ENCODE peak calls at places on chromosomes 13 and 19, in eight cellular contexts. One of them, this sample, is unnamed. For H3K4me1, the result is how much of the 10 kb centered on the place peaks cover.

GRCh38 chr13:107669356-107669755 is 546.0 kb downstream of the LIG4 start:
- DNase-seq in mucosa of descending colon: no peak
- DNase-seq in fibroblast of lung: peak
- DNase-seq in hepatocyte: no peak
- DNase-seq in right lobe of liver: no peak
- DNase-seq in testis: no peak
- DNase-seq in H9: no peak
- DNase-seq in tibial artery: no peak
- DNase-seq in this sample: no peak

GRCh38 chr13:31587696-31588266 is 151.5 kb upstream of the RXFP2 start:
- DNase-seq in testis: no peak
- DNase-seq in mucosa of descending colon: no peak
- DNase-seq in fibroblast of lung: peak
- DNase-seq in hepatocyte: peak
- DNase-seq in tibial artery: no peak
- DNase-seq in H9: no peak
- DNase-seq in right lobe of liver: no peak
- DNase-seq in this sample: no peak

GRCh38 chr19:4539697-4540581 is at the start of gene LRG1:
- DNase-seq in right lobe of liver: peak
- DNase-seq in hepatocyte: peak
- DNase-seq in mucosa of descending colon: peak
- DNase-seq in H9: no peak
- DNase-seq in fibroblast of lung: no peak
- DNase-seq in tibial artery: no peak
- DNase-seq in testis: no peak
- DNase-seq in this sample: peak

GRCh38 chr19:5154129-5154798 is 185.4 kb downstream of the KDM4B start:
- DNase-seq in fibroblast of lung: no peak
- DNase-seq in hepatocyte: peak
- DNase-seq in mucosa of descending colon: peak
- DNase-seq in H9: peak
- DNase-seq in right lobe of liver: peak
- DNase-seq in testis: no peak
- DNase-seq in tibial artery: peak
- DNase-seq in this sample: no peak

GRCh38 chr19:2523630-2524311 is 47.8 kb downstream of the GADD45B start:
- DNase-seq in right lobe of liver: no peak
- DNase-seq in mucosa of descending colon: no peak
- DNase-seq in hepatocyte: no peak
- DNase-seq in fibroblast of lung: peak
- DNase-seq in tibial artery: peak
- DNase-seq in testis: no peak
- DNase-seq in H9: no peak
- DNase-seq in this sample: no peak

GRCh38 chr13:106906431-106906996 is 338.6 kb upstream of the ARGLU1 start:
- DNase-seq in tibial artery: no peak
- DNase-seq in mucosa of descending colon: no peak
- DNase-seq in hepatocyte: no peak
- DNase-seq in testis: no peak
- DNase-seq in H9: no peak
- DNase-seq in fibroblast of lung: no peak
- DNase-seq in right lobe of liver: no peak
- DNase-seq in this sample: no peak

GRCh38 chr19:16771618-16772017 is 52.0 kb downstream of the NWD1 start:
- DNase-seq in mucosa of descending colon: peak
- DNase-seq in H9: peak
- DNase-seq in testis: peak
- DNase-seq in fibroblast of lung: peak
- DNase-seq in tibial artery: peak
- DNase-seq in hepatocyte: peak
- DNase-seq in right lobe of liver: no peak
- DNase-seq in this sample: peak

GRCh38 chr19:11019824-11020223 is 59.0 kb downstream of the SMARCA4 start:
- DNase-seq in hepatocyte: no peak
- DNase-seq in H9: no peak
- DNase-seq in mucosa of descending colon: no peak
- DNase-seq in tibial artery: peak
- DNase-seq in right lobe of liver: no peak
- DNase-seq in testis: peak
- DNase-seq in fibroblast of lung: peak
- DNase-seq in this sample: no peak

GRCh38 chr19:55912916-55913315 is 19.2 kb downstream of the NLRP13 start:
- DNase-seq in mucosa of descending colon: no peak
- DNase-seq in testis: no peak
- DNase-seq in H9: no peak
- DNase-seq in fibroblast of lung: no peak
- DNase-seq in tibial artery: no peak
- DNase-seq in right lobe of liver: no peak
- DNase-seq in hepatocyte: no peak
- DNase-seq in this sample: no peak

GRCh38 chr13:61706899-61707298 is 291.2 kb upstream of the PCDH20 start:
- DNase-seq in mucosa of descending colon: no peak
- DNase-seq in right lobe of liver: no peak
- DNase-seq in tibial artery: no peak
- DNase-seq in testis: no peak
- DNase-seq in H9: no peak
- DNase-seq in hepatocyte: no peak
- DNase-seq in fibroblast of lung: no peak
- DNase-seq in this sample: no peak

GRCh38 chr19:55089279-55089944 is 13.7 kb downstream of the EPS8L1 start:
- DNase-seq in testis: no peak
- DNase-seq in tibial artery: no peak
- DNase-seq in mucosa of descending colon: no peak
- DNase-seq in fibroblast of lung: no peak
- DNase-seq in H9: no peak
- DNase-seq in right lobe of liver: no peak
- DNase-seq in hepatocyte: no peak
- DNase-seq in this sample: no peak

GRCh38 chr13:97574926-97575325 is 141.0 kb downstream of the RAP2A start:
- DNase-seq in mucosa of descending colon: peak
- DNase-seq in tibial artery: no peak
- DNase-seq in H9: peak
- DNase-seq in testis: peak
- DNase-seq in fibroblast of lung: peak
- DNase-seq in hepatocyte: peak
- DNase-seq in right lobe of liver: no peak
- DNase-seq in this sample: no peak

GRCh38 chr19:44718441-44719261 is 19.7 kb downstream of the CEACAM16 start:
- DNase-seq in tibial artery: peak
- DNase-seq in testis: peak
- DNase-seq in fibroblast of lung: peak
- DNase-seq in H9: peak
- DNase-seq in right lobe of liver: peak
- DNase-seq in mucosa of descending colon: peak
- DNase-seq in hepatocyte: peak
- DNase-seq in this sample: peak

GRCh38 chr13:51778407-51778806 is 25.6 kb downstream of the DHRS12 start:
- DNase-seq in hepatocyte: no peak
- DNase-seq in fibroblast of lung: no peak
- DNase-seq in testis: no peak
- DNase-seq in tibial artery: no peak
- DNase-seq in right lobe of liver: no peak
- DNase-seq in H9: no peak
- DNase-seq in mucosa of descending colon: no peak
- DNase-seq in this sample: no peak

GRCh38 chr19:2321565-2322283 is 6.7 kb downstream of the LSM7 start:
- DNase-seq in testis: no peak
- DNase-seq in mucosa of descending colon: no peak
- DNase-seq in hepatocyte: no peak
- DNase-seq in tibial artery: no peak
- DNase-seq in H9: no peak
- DNase-seq in right lobe of liver: no peak
- DNase-seq in fibroblast of lung: no peak
- DNase-seq in this sample: no peak

GRCh38 chr13:35784286-35784951 is 307.9 kb upstream of the MAB21L1 start:
- DNase-seq in fibroblast of lung: no peak
- DNase-seq in right lobe of liver: no peak
- DNase-seq in testis: no peak
- DNase-seq in H9: no peak
- DNase-seq in mucosa of descending colon: no peak
- DNase-seq in tibial artery: no peak
- DNase-seq in hepatocyte: no peak
- DNase-seq in this sample: no peak

DNA sequence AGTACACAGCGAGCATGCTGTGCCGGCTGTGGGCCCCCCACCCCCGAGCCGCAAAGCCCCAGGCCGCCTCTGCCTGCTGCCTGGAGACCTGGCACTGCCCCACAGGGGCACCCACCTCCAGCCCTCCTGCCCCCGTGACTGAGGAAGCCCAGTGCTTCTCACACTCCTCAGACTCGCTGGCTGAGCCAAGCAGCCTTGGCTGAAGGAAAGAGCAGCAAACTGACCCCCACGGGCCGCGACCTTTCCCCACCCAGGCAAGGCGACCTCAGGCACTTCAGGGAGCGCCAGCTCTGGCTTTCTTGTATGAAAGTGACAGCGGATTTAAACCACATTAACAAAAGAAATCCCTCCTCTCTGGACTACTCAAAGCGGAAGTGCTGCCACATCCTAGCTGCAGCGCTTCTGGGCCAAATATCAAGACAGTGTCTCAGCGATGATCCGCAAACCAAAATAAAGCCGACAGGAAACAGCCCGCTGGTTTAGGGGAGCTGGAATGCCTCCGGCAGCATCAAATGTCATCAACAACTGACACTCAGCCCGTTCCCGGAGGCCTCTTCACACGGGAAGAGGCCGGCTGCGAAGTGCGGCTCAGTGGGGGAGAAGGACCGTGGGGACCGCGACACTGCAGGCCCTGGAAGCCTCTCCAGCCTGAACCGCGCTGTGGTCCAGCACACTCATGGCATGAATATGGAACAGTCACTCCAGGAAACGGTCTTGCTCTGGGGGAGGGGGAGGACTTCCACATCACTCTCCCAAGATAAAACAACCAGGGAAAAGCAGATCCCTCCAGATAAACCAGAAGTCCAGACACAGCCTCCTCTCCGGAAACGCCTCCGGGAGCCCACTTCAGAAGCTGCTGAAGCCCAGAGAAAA is 1.5 kb downstream of the RASA3 start:
- DNase-seq in right lobe of liver: no peak
- DNase-seq in fibroblast of lung: peak
- DNase-seq in H9: peak
- DNase-seq in mucosa of descending colon: no peak
- DNase-seq in tibial artery: peak
- DNase-seq in testis: no peak
- DNase-seq in hepatocyte: peak
- DNase-seq in this sample: peak
- H3K4me1 ChIP-seq in right lobe of liver: under half
- H3K4me1 ChIP-seq in fibroblast of lung: under half
- H3K4me1 ChIP-seq in H9: under half
- H3K4me1 ChIP-seq in mucosa of descending colon: under half
- H3K4me1 ChIP-seq in tibial artery: under half
- H3K4me1 ChIP-seq in testis: under half
- H3K4me1 ChIP-seq in hepatocyte: under half
- H3K4me1 ChIP-seq in this sample: half or more

GRCh38 chr19:6431891-6432290 is 1.7 kb downstream of the SLC25A41 start:
- DNase-seq in right lobe of liver: no peak
- DNase-seq in tibial artery: no peak
- DNase-seq in H9: no peak
- DNase-seq in fibroblast of lung: no peak
- DNase-seq in testis: no peak
- DNase-seq in hepatocyte: no peak
- DNase-seq in mucosa of descending colon: no peak
- DNase-seq in this sample: no peak

GRCh38 chr19:6429419-6430221 is 3.9 kb downstream of the SLC25A41 start:
- DNase-seq in H9: no peak
- DNase-seq in testis: no peak
- DNase-seq in hepatocyte: no peak
- DNase-seq in right lobe of liver: no peak
- DNase-seq in tibial artery: no peak
- DNase-seq in fibroblast of lung: no peak
- DNase-seq in mucosa of descending colon: no peak
- DNase-seq in this sample: no peak

GRCh38 chr19:6433663-6434062 is at the start of gene SLC25A41:
- DNase-seq in hepatocyte: no peak
- DNase-seq in fibroblast of lung: no peak
- DNase-seq in mucosa of descending colon: no peak
- DNase-seq in H9: no peak
- DNase-seq in testis: no peak
- DNase-seq in tibial artery: no peak
- DNase-seq in right lobe of liver: no peak
- DNase-seq in this sample: no peak

DNA sequence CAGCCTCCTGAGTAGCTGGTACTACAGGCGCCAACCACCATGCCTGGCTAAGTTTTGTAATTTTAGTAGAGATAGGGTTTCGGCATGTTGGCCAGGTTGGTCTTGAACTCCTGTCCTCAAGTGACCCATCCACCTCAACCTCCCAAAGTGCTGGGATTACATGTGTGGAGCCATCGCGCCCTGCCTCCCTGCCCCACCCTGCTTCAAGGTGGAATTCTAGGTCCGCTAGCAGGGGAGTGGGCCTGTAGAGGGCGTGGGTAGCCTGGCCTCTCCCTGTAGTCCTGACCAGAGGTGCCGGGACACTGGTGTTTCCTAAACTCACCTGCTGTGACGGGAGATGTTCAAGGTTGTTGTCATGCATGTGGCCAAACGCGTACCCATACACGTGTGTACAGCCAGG is 398 bp downstream of the SLC25A41 start:
- DNase-seq in H9: no peak
- DNase-seq in testis: no peak
- DNase-seq in fibroblast of lung: no peak
- DNase-seq in tibial artery: no peak
- DNase-seq in mucosa of descending colon: no peak
- DNase-seq in hepatocyte: no peak
- DNase-seq in right lobe of liver: no peak
- DNase-seq in this sample: no peak
- TF ChIP-seq CTCF in H9: peak
- TF ChIP-seq CTCF in testis: no peak
- TF ChIP-seq CTCF in fibroblast of lung: no peak
- TF ChIP-seq CTCF in tibial artery: no peak
- TF ChIP-seq CTCF in mucosa of descending colon: no peak
- TF ChIP-seq CTCF in hepatocyte: no peak
- TF ChIP-seq CTCF in right lobe of liver: no peak
- TF ChIP-seq CTCF in this sample: no peak

DNA sequence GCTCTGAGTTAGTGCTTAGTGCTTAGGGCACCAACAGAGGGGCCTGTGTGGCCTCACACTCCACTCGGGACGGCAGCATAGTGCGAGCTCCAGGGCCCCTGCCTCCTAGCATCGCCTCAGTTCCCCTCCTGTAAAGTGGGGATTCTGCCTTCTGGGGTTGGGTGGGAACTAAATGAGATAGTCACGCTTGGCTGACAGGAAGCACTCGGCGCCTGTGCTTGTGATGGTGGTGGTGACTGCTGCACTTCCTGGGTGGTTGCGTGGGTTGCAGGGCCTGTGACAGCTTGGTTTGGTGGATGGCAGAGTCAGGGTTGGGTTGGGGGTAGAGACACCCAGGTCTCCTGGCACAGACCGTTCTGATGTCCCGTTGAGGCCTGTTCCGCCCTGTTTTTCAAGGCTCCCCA is 7.7 kb downstream of the PLEKHF1 start:
- DNase-seq in tibial artery: peak
- DNase-seq in mucosa of descending colon: peak
- DNase-seq in testis: no peak
- DNase-seq in right lobe of liver: no peak
- DNase-seq in H9: no peak
- DNase-seq in fibroblast of lung: no peak
- DNase-seq in hepatocyte: no peak
- DNase-seq in this sample: no peak
- H3K4me1 ChIP-seq in tibial artery: under half
- H3K4me1 ChIP-seq in mucosa of descending colon: under half
- H3K4me1 ChIP-seq in testis: under half
- H3K4me1 ChIP-seq in right lobe of liver: under half
- H3K4me1 ChIP-seq in H9: under half
- H3K4me1 ChIP-seq in fibroblast of lung: under half
- H3K4me1 ChIP-seq in hepatocyte: under half
- H3K4me1 ChIP-seq in this sample: half or more

GRCh38 chr13:39602277-39602613 is 748 bp downstream of the LHFPL6 start:
- DNase-seq in H9: no peak
- DNase-seq in hepatocyte: no peak
- DNase-seq in testis: no peak
- DNase-seq in mucosa of descending colon: no peak
- DNase-seq in fibroblast of lung: no peak
- DNase-seq in right lobe of liver: no peak
- DNase-seq in tibial artery: no peak
- DNase-seq in this sample: no peak
- TF ChIP-seq CTCF in H9: no peak
- TF ChIP-seq CTCF in hepatocyte: no peak
- TF ChIP-seq CTCF in testis: no peak
- TF ChIP-seq CTCF in mucosa of descending colon: no peak
- TF ChIP-seq CTCF in fibroblast of lung: no peak
- TF ChIP-seq CTCF in right lobe of liver: no peak
- TF ChIP-seq CTCF in tibial artery: no peak
- TF ChIP-seq CTCF in this sample: no peak

This sample was measured in lower lobe of right lung.